ENCODE peak calls at places on chromosomes 7 and 10, in seven cellular contexts. X is GM12878, U is SK-N-SH, N is K562, A is HepG2, D is HCT116, E is H1. B is an unnamed sample.
A peak's percentile ranks its signal among the peaks of the same experiment; 100 is the strongest.

GRCh38 chr7:1510780-1511154 is 6.6 kb upstream of the INTS1 start:
- DNase-seq in X (no peak), U (no peak), N (no peak), A (no peak), D (no peak), E (no peak), B (no peak)

GRCh38 chr7:4805979-4806290 is 30.5 kb downstream of the AP5Z1 start:
- DNase-seq in X (no peak), U (no peak), N (no peak), A (no peak), D (no peak), E (no peak), B (peak; percentile 28)

GRCh38 chr10:103618575-103619423 is 125.3 kb downstream of the NEURL1 start:
- DNase-seq in X (no peak), U (peak; percentile 95), N (peak; percentile 90), A (no peak), D (no peak), E (no peak), B (no peak)

GRCh38 chr10:113463777-113464176 is 89.1 kb upstream of the HABP2 start:
- DNase-seq in X (no peak), U (peak; percentile 42), N (no peak), A (peak; percentile 5), D (no peak), E (no peak), B (no peak)

GRCh38 chr10:18616337-18616736 is 35.0 kb downstream of the NSUN6 start:
- DNase-seq in X (no peak), U (no peak), N (no peak), A (no peak), D (no peak), E (no peak), B (peak; percentile 2)

GRCh38 chr7:128892521-128893250 is 17.8 kb downstream of the KCP start:
- DNase-seq in X (no peak), U (peak; percentile 39), N (no peak), A (no peak), D (no peak), E (no peak), B (no peak)

GRCh38 chr10:102710604-102711003 is 3.6 kb downstream of the ARL3 start:
- DNase-seq in X (no peak), U (no peak), N (no peak), A (peak; percentile 67), D (no peak), E (no peak), B (peak; percentile 97)

GRCh38 chr7:47371733-47372368 is 210.1 kb downstream of the TNS3 start:
- DNase-seq in X (no peak), U (peak; percentile 83), N (peak; percentile 75), A (no peak), D (no peak), E (no peak), B (peak; percentile 89)

GRCh38 chr10:24740714-24741113 is 17.0 kb upstream of the ARHGAP21 start:
- DNase-seq in X (no peak), U (no peak), N (no peak), A (no peak), D (no peak), E (no peak), B (no peak)

GRCh38 chr7:140924019-140924820 is 509 bp downstream of the BRAF start:
- DNase-seq in X (peak; percentile 50), U (peak; percentile 94), N (peak; percentile 92), A (peak; percentile 65), D (peak; percentile 32), E (peak; percentile 86), B (peak; percentile 67)

GRCh38 chr10:28302012-28302667 is 724 bp downstream of the MPP7 start:
- DNase-seq in X (no peak), U (no peak), N (peak; percentile 66), A (no peak), D (no peak), E (no peak), B (peak; percentile 31)

GRCh38 chr7:131235489-131236317 is 92.0 kb upstream of the MKLN1 start:
- DNase-seq in X (no peak), U (peak; percentile 79), N (peak; percentile 21), A (peak; percentile 16), D (peak; percentile 74), E (no peak), B (no peak)

GRCh38 chr7:134058980-134059379 is 68.2 kb upstream of the LRGUK start:
- DNase-seq in X (no peak), U (no peak), N (no peak), A (no peak), D (no peak), E (no peak), B (peak; percentile 18)

GRCh38 chr10:103493911-103494877 is 689 bp downstream of the NEURL1 start:
- DNase-seq in X (no peak), U (peak; percentile 78), N (no peak), A (no peak), D (no peak), E (peak; percentile 65), B (no peak)

GRCh38 chr10:90930971-90931841 is 10.3 kb upstream of the ANKRD1 start:
- DNase-seq in X (no peak), U (no peak), N (no peak), A (peak; percentile 96), D (no peak), E (no peak), B (no peak)

GRCh38 chr10:58322072-58322834 is 12.6 kb upstream of the UBE2D1 start:
- DNase-seq in X (no peak), U (no peak), N (peak; percentile 38), A (peak; percentile 80), D (no peak), E (no peak), B (no peak)

GRCh38 chr10:103736763-103737162 is 118.6 kb downstream of the SH3PXD2A start:
- DNase-seq in X (no peak), U (peak; percentile 52), N (peak; percentile 18), A (peak; percentile 34), D (peak; percentile 77), E (peak; percentile 81), B (no peak)

GRCh38 chr10:17652585-17652984 is 8.6 kb downstream of the STAM start:
- DNase-seq in X (no peak), U (no peak), N (no peak), A (no peak), D (no peak), E (no peak), B (no peak)

GRCh38 chr7:102834999-102835398 is 77.8 kb upstream of the LRRC17 start:
- DNase-seq in X (peak; percentile 57), U (no peak), N (no peak), A (peak; percentile 15), D (peak; percentile 60), E (no peak), B (no peak)

GRCh38 chr7:27210441-27211083 is 10.7 kb upstream of the HOXA13 start:
- DNase-seq in X (no peak), U (peak; percentile 85), N (peak; percentile 48), A (no peak), D (no peak), E (peak; percentile 86), B (peak; percentile 85)

GRCh38 chr7:8121243-8121642 is 140.7 kb downstream of the ICA1 start:
- DNase-seq in X (no peak), U (no peak), N (no peak), A (no peak), D (no peak), E (no peak), B (no peak)

GRCh38 chr10:69965919-69966662 is 86.6 kb upstream of the MACROH2A2 start:
- DNase-seq in X (no peak), U (no peak), N (no peak), A (no peak), D (no peak), E (peak; percentile 38), B (no peak)

GRCh38 chr10:103548581-103549348 is 55.3 kb downstream of the NEURL1 start:
- DNase-seq in X (no peak), U (peak; percentile 5), N (no peak), A (no peak), D (no peak), E (no peak), B (no peak)

GRCh38 chr10:17003151-17003550 is 126.5 kb downstream of the CUBN start:
- DNase-seq in X (no peak), U (peak; percentile 16), N (peak; percentile 88), A (no peak), D (no peak), E (no peak), B (no peak)

GRCh38 chr7:77426052-77426404 is 9.9 kb upstream of the GSAP start:
- DNase-seq in X (no peak), U (no peak), N (no peak), A (no peak), D (no peak), E (no peak), B (no peak)
- TF ChIP-seq JUND in X (no peak), U (no peak), N (no peak), A (no peak), D (no peak), E (no peak), B (no peak)

GRCh38 chr10:3229815-3230214 is 57.2 kb upstream of the PITRM1 start:
- DNase-seq in X (no peak), U (no peak), N (no peak), A (no peak), D (no peak), E (no peak), B (no peak)
- TF ChIP-seq JUND in X (no peak), U (no peak), N (no peak), A (no peak), D (no peak), E (no peak), B (no peak)

GRCh38 chr7:148079206-148079605 is 511.4 kb upstream of the C7orf33 start:
- DNase-seq in X (no peak), U (no peak), N (no peak), A (no peak), D (no peak), E (no peak), B (no peak)

GRCh38 chr7:148079681-148080080 is 510.9 kb upstream of the C7orf33 start:
- DNase-seq in X (no peak), U (no peak), N (no peak), A (no peak), D (no peak), E (no peak), B (no peak)

GRCh38 chr7:148084138-148084537 is 506.4 kb upstream of the C7orf33 start:
- DNase-seq in X (no peak), U (peak; percentile 77), N (peak; percentile 57), A (peak; percentile 27), D (peak; percentile 12), E (no peak), B (peak; percentile 70)
- TF ChIP-seq JUND in X (no peak), U (no peak), N (no peak), A (no peak), D (no peak), E (no peak), B (no peak)

DNA sequence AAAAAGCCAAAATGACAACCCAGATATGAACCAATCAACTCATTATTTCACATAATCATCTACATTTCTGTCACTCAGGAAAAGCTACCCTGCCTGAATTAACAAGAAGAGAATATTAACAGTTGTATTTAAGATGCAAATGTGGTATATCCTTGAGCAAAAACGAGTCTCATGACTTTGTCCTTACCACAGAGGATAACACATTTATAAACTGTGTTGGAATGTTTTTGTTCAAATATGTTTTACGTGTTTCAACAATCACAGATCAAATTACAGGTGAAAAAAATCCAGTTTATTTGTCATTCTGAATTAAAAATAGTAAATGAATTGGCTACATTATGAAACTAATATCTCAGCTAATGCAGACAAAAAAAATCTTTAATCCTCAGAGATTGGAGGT is 34.6 kb downstream of the CHCHD3 start:
- DNase-seq in X (no peak), U (no peak), N (no peak), A (no peak), D (no peak), E (no peak), B (no peak)
- TF ChIP-seq JUND in X (no peak), U (no peak), N (no peak), A (no peak), D (no peak), E (no peak), B (no peak)

B was measured in T47D.